ENCODE peak calls at places on chromosomes 5 and 9, in six cellular contexts. J is fibroblast of lung; S is PC-9; U is hepatocyte; N is adrenal gland; T is naive thymus-derived CD4-positive, alpha-beta T cell. D is an unnamed sample.

GRCh38 chr5:10486511-10487344 is 45.0 kb downstream of the ROPN1L start:
- DNase-seq in J (no peak), S (no peak), U (no peak), N (no peak), T (no peak), D (no peak)

GRCh38 chr9:116940614-116941215 is 253.6 kb downstream of the TRIM32 start:
- DNase-seq in J (peak; percentile 2), S (peak; percentile 95), U (no peak), N (no peak), T (no peak), D (no peak)

GRCh38 chr5:146283344-146283761 is 55.3 kb upstream of the POU4F3 start:
- DNase-seq in J (peak; percentile 89), S (peak; percentile 96), U (peak; percentile 12), N (no peak), T (no peak), D (peak; percentile 92)

GRCh38 chr9:130728721-130729120 is 35.1 kb downstream of the EXOSC2 start:
- DNase-seq in J (peak; percentile 44), S (peak; percentile 52), U (no peak), N (no peak), T (no peak), D (peak; percentile 85)

GRCh38 chr9:7394007-7394774 is 405.4 kb downstream of the DMAC1 start:
- DNase-seq in J (no peak), S (no peak), U (no peak), N (no peak), T (no peak), D (no peak)

GRCh38 chr9:116156621-116157314 is 3.2 kb downstream of the PAPPA start:
- DNase-seq in J (peak; percentile 92), S (peak; percentile 70), U (peak; percentile 77), N (peak; percentile 50), T (no peak), D (no peak)

GRCh38 chr5:69505306-69505705 is 12.7 kb downstream of the OCLN start:
- DNase-seq in J (no peak), S (no peak), U (no peak), N (no peak), T (no peak), D (no peak)

GRCh38 chr5:74056789-74057164 is 430.8 kb downstream of the ARHGEF28 start:
- DNase-seq in J (peak; percentile 34), S (peak; percentile 53), U (peak; percentile 38), N (peak; percentile 23), T (no peak), D (no peak)

GRCh38 chr5:96743805-96744559 is 63.8 kb downstream of the ERAP1 start:
- DNase-seq in J (no peak), S (no peak), U (no peak), N (no peak), T (no peak), D (no peak)

GRCh38 chr9:121871431-121872025 is 220.1 kb downstream of the DAB2IP start:
- DNase-seq in J (no peak), S (no peak), U (no peak), N (no peak), T (no peak), D (peak; percentile 13)

GRCh38 chr5:159850192-159850573 is 66.1 kb upstream of the ADRA1B start:
- DNase-seq in J (peak; percentile 37), S (peak; percentile 95), U (no peak), N (no peak), T (no peak), D (peak; percentile 84)

GRCh38 chr5:180085837-180086236 is 14.3 kb upstream of the RNF130 start:
- DNase-seq in J (no peak), S (no peak), U (no peak), N (no peak), T (peak; percentile 77), D (no peak)

GRCh38 chr5:76016258-76016657 is 66.9 kb upstream of the SV2C start:
- DNase-seq in J (no peak), S (no peak), U (no peak), N (no peak), T (no peak), D (no peak)

GRCh38 chr9:127092041-127092608 is 30.3 kb downstream of the ANGPTL2 start:
- DNase-seq in J (peak; percentile 36), S (no peak), U (no peak), N (no peak), T (no peak), D (no peak)

GRCh38 chr9:694499-695154 is 146.9 kb upstream of the DMRT1 start:
- DNase-seq in J (peak; percentile 70), S (peak; percentile 91), U (peak; percentile 32), N (no peak), T (no peak), D (peak; percentile 98)

GRCh38 chr5:58548104-58548503 is 34.8 kb upstream of the RAB3C start:
- DNase-seq in J (no peak), S (no peak), U (no peak), N (no peak), T (no peak), D (no peak)

GRCh38 chr5:161685461-161685860 is at the start of gene GABRA6:
- DNase-seq in J (no peak), S (no peak), U (no peak), N (no peak), T (no peak), D (no peak)

GRCh38 chr5:92942762-92943161 is 638.3 kb downstream of the NR2F1-AS1 start:
- DNase-seq in J (no peak), S (no peak), U (no peak), N (no peak), T (no peak), D (no peak)

GRCh38 chr9:99259231-99259918 is 37.3 kb downstream of the SEC61B start:
- DNase-seq in J (peak; percentile 45), S (no peak), U (peak; percentile 20), N (peak; percentile 90), T (peak; percentile 40), D (no peak)

GRCh38 chr5:169576181-169576598 is 7.4 kb upstream of the SPDL1 start:
- DNase-seq in J (peak; percentile 87), S (peak; percentile 42), U (peak; percentile 38), N (no peak), T (no peak), D (peak; percentile 73)

GRCh38 chr5:141623197-141623596 is 4.4 kb upstream of the DIAPH1 start:
- DNase-seq in J (no peak), S (no peak), U (no peak), N (no peak), T (no peak), D (no peak)

GRCh38 chr9:105026451-105026850 is 98.5 kb upstream of the ABCA1 start:
- DNase-seq in J (no peak), S (no peak), U (no peak), N (no peak), T (no peak), D (peak; percentile 48)

GRCh38 chr5:51468196-51468595 is 84.9 kb downstream of the ISL1 start:
- DNase-seq in J (no peak), S (no peak), U (peak; percentile 25), N (no peak), T (no peak), D (peak; percentile 21)

GRCh38 chr5:137563646-137564474 is 64.7 kb upstream of the SPOCK1 start:
- DNase-seq in J (peak; percentile 74), S (no peak), U (no peak), N (no peak), T (no peak), D (peak; percentile 17)

DNA sequence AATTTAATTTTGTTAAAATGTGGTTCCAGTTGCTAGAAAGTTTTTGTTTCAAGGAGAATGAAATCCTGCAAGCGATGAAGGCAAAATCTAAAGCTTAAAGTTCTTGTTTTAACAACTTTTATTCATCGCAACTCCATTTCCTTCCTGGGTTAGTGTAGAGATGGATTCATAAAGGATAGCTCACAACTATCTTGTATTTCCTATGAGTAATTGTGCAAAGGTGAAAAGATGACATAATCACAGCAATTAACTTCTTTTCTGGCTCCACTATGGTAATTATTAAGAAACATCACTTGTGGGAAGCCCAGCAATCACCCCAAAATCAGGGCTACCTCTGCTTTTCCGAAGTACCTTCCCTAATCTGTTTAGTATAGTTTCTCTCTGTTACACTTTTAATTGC is 80.8 kb upstream of the SEMA6A start:
- DNase-seq in J (no peak), S (no peak), U (no peak), N (no peak), T (no peak), D (no peak)
- H3K27ac ChIP-seq in J (no peak overlapping the region), S (no peak overlapping the region), U (no peak overlapping the region), N (no peak overlapping the region), T (no peak overlapping the region), D (no peak overlapping the region)

GRCh38 chr9:108675708-108676107 is 180.1 kb downstream of the ACTL7B start:
- DNase-seq in J (no peak), S (no peak), U (no peak), N (no peak), T (no peak), D (no peak)

GRCh38 chr9:108676344-108676743 is 179.4 kb downstream of the ACTL7B start:
- DNase-seq in J (no peak), S (no peak), U (no peak), N (no peak), T (no peak), D (no peak)

GRCh38 chr9:108672475-108673065 is 183.2 kb downstream of the ACTL7B start:
- DNase-seq in J (no peak), S (peak; percentile 50), U (peak; percentile 33), N (no peak), T (no peak), D (peak; percentile 96)

GRCh38 chr9:108673386-108673785 is 182.4 kb downstream of the ACTL7B start:
- DNase-seq in J (no peak), S (no peak), U (no peak), N (no peak), T (no peak), D (peak; percentile 94)

GRCh38 chr9:108674766-108675530 is 180.8 kb downstream of the ACTL7B start:
- DNase-seq in J (no peak), S (no peak), U (no peak), N (no peak), T (no peak), D (no peak)
- H3K27ac ChIP-seq in J (no peak overlapping the region), S (no peak overlapping the region), U (no peak overlapping the region), N (no peak overlapping the region), T (no peak overlapping the region), D (no peak overlapping the region)

DNA sequence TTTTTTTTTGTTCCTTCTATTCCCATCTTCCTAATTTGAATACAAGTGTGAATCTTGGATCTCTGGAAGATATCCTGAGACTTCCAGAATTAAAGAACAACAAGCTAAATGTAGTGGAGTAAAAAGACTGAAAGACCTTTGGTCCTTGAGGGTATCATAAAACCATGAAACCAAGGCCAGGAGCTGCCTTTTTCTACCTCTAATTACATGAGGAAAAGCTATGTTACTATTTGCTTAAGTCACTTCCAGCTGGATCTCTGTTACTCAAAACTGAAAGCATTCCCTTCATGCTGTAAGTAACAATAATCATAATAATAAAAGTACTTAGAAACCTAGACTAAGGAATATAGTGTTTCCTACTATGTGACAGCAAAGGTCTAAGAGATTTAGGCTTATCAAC is 649.6 kb downstream of the KCTD16 start:
- DNase-seq in J (no peak), S (no peak), U (peak; percentile 15), N (no peak), T (no peak), D (no peak)
- H3K27ac ChIP-seq in J (no peak overlapping the region), S (no peak overlapping the region), U (no peak overlapping the region), N (no peak overlapping the region), T (no peak overlapping the region), D (no peak overlapping the region)

DNA sequence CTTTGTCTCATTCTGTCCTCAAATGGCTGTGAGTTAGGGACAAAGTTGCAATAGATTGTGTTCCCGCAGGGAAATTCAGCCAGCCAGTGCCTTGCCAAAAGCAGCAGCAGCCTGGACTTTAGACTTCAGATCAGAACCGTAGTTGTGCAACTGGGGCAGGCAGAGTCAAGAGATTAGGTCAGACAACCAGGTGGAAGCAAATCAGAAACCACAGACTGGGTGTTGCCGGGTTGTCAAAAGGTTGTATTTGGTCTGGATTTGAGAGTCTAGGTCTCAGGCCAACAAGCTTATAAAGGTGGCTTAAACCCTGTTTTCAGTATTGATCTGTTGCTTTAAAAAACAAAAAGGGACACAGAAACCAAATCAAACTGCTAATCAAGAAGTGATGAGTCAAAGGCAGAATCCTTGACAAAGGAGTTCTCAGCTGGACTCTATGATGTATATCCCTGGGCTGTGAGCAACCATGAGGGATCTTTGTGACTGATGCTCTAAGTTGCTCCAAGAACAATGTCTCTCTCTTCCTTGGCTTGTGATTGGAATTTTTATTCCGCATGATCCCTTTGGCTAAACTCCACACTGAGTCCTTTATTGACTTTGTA is 21.0 kb downstream of the RFK start:
- DNase-seq in J (peak; percentile 85), S (peak; percentile 76), U (peak; percentile 75), N (peak; percentile 34), T (no peak), D (peak; percentile 64)
- H3K27ac ChIP-seq in J (no peak overlapping the region), S (peak overlapping the region; percentile 35), U (peak overlapping the region; percentile 83), N (no peak overlapping the region), T (no peak overlapping the region), D (no peak overlapping the region)

D was measured in foreskin keratinocyte.